ENCODE peak calls at places on chromosomes 3 and 15, in six cellular contexts. X is transverse colon, A is psoas muscle, I is A549, S is K562, H is ovary. R is an unnamed sample.

GRCh38 chr3:9087831-9088413 is 124.7 kb upstream of the RAD18 start:
- DNase-seq in S (no peak), X (no peak), A (no peak), I (no peak), H (no peak), R (no peak)

GRCh38 chr3:179196098-179196497 is 47.9 kb downstream of the PIK3CA start:
- DNase-seq in A (no peak), S (no peak), H (no peak), I (no peak), X (no peak), R (no peak)

GRCh38 chr3:49602877-49603411 is 48.7 kb downstream of the BSN start:
- DNase-seq in S (no peak), H (no peak), X (no peak), A (no peak), I (no peak), R (no peak)

GRCh38 chr3:24583004-24583403 is 88.4 kb upstream of the THRB start:
- DNase-seq in S (peak; percentile 41), I (no peak), A (no peak), H (no peak), X (no peak), R (no peak)

GRCh38 chr3:194030372-194030771 is 105.6 kb upstream of the HES1 start:
- DNase-seq in X (no peak), A (no peak), S (no peak), H (no peak), I (no peak), R (no peak)

GRCh38 chr3:178063475-178063874 is 472.8 kb upstream of the KCNMB2 start:
- DNase-seq in I (no peak), S (no peak), A (peak; percentile 28), X (no peak), H (no peak), R (no peak)

GRCh38 chr15:66043264-66043663 is 174.0 kb downstream of the RAB11A start:
- DNase-seq in I (no peak), S (no peak), A (no peak), H (no peak), X (peak; percentile 36), R (no peak)

GRCh38 chr15:48559270-48559669 is 86.2 kb downstream of the FBN1 start:
- DNase-seq in I (no peak), X (no peak), S (no peak), A (peak; percentile 41), H (peak; percentile 70), R (no peak)

GRCh38 chr3:89260721-89261120 is 153.3 kb downstream of the EPHA3 start:
- DNase-seq in A (no peak), H (no peak), X (no peak), S (no peak), I (no peak), R (no peak)

GRCh38 chr3:4809970-4810369 is 169.3 kb upstream of the BHLHE40 start:
- DNase-seq in I (no peak), A (no peak), X (no peak), H (no peak), S (no peak), R (no peak)

GRCh38 chr15:48596415-48596814 is 49.1 kb downstream of the FBN1 start:
- DNase-seq in I (no peak), A (no peak), S (no peak), X (no peak), H (no peak), R (no peak)

GRCh38 chr3:87426916-87427315 is 150.5 kb upstream of the POU1F1 start:
- DNase-seq in S (no peak), A (no peak), H (no peak), X (no peak), I (no peak), R (no peak)

GRCh38 chr15:70164910-70165791 is 67.4 kb upstream of the TLE3 start:
- DNase-seq in H (no peak), A (no peak), S (no peak), I (no peak), X (no peak), R (no peak)

GRCh38 chr3:46981932-46982471 is 2.5 kb downstream of the NBEAL2 start:
- DNase-seq in I (no peak), H (no peak), A (peak; percentile 53), S (no peak), X (peak; percentile 70), R (no peak)

GRCh38 chr3:143578810-143579425 is 269.4 kb downstream of the SLC9A9 start:
- DNase-seq in A (no peak), X (no peak), H (no peak), I (no peak), S (no peak), R (no peak)

GRCh38 chr3:174253221-174253620 is 605.9 kb upstream of the NAALADL2 start:
- DNase-seq in S (no peak), X (no peak), A (no peak), H (no peak), I (no peak), R (no peak)

GRCh38 chr15:70789213-70789612 is 25.9 kb upstream of the UACA start:
- DNase-seq in X (peak; percentile 25), H (no peak), S (peak; percentile 36), A (no peak), I (peak; percentile 42), R (no peak)

GRCh38 chr3:127413871-127414270 is 126.0 kb upstream of the PRR20G start:
- DNase-seq in I (no peak), S (no peak), A (no peak), H (no peak), X (no peak), R (no peak)

GRCh38 chr3:127412578-127413317 is 124.9 kb upstream of the PRR20G start:
- DNase-seq in H (no peak), A (peak; percentile 22), S (no peak), I (no peak), X (peak; percentile 11), R (no peak)

GRCh38 chr3:127411083-127411727 is 123.4 kb upstream of the PRR20G start:
- DNase-seq in X (peak; percentile 6), I (no peak), H (no peak), A (peak; percentile 21), S (peak; percentile 74), R (no peak)

GRCh38 chr3:127410678-127411077 is 122.8 kb upstream of the PRR20G start:
- DNase-seq in A (peak; percentile 15), S (no peak), X (no peak), I (no peak), H (no peak), R (no peak)

DNA sequence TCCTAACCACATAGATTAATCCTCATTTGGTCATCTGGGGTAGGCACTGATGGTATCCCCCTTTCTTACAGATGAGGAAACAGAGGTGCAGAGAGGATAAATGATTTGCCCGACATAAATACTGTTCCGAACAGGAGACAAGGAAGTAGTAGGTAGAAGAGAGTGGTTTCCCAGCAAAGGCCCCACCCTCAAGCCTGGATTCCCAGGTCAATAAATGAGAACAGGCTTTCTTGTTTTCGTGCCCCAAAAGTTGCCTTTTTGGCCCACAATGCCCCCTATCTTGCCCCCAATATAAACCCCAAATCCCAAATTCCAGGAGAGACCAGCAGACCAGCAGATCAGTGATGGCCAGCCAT is 125.5 kb upstream of the PRR20G start:
- DNase-seq in A (no peak), I (no peak), H (no peak), X (peak; percentile 21), S (no peak), R (no peak)
- H3K4me3 ChIP-seq in A (no peak overlapping the region), I (no peak overlapping the region), H (no peak overlapping the region), X (no peak overlapping the region), S (no peak overlapping the region), R (no peak overlapping the region)

GRCh38 chr15:89671687-89672086 is 7.5 kb downstream of the PLIN1 start:
- DNase-seq in X (no peak), A (no peak), H (no peak), I (no peak), S (no peak), R (no peak)
- TF ChIP-seq CTCF in X (no peak), A (no peak), H (no peak), I (no peak), S (no peak), R (no peak)

GRCh38 chr3:97721446-97721845 is 43.1 kb upstream of the ARL6 start:
- DNase-seq in X (no peak), H (no peak), I (no peak), A (no peak), S (no peak), R (no peak)

GRCh38 chr3:97713634-97714033 is 50.9 kb upstream of the ARL6 start:
- DNase-seq in X (no peak), S (no peak), H (no peak), A (no peak), I (no peak), R (no peak)

GRCh38 chr3:97720417-97720816 is 44.1 kb upstream of the ARL6 start:
- DNase-seq in H (no peak), S (no peak), X (no peak), I (no peak), A (peak; percentile 44), R (no peak)

DNA sequence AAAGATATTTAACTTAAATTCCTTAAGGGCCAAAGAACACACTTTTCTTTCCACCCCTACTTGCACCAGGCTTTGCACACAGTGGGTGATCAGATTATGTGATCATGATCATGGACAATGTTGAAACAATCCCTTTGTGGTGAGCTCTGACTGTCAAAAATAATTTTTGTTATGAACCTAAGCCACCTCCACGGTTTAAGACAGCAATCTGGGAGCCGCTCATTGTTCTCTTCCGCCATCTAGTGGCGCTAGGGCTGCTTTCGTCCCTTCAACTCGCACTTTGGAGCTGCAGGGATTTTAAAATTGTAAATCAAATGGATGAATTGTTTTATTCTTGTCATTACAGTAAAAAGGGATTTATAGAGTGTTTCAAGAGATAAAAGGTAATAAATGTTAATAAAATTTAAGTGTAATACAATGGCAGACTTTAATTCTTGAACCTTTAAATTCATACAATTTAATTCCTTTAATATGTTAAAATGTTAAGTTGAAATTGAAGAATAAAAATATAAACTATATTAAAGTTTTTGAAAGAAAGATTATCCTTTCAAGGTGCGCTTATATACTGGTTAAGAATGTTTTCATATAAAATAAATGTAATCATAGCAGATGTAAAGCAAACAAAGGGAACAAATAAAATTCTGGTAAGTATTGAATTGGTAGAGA is 45.3 kb upstream of the ARL6 start:
- DNase-seq in H (peak; percentile 67), X (peak; percentile 63), I (peak; percentile 8), S (peak; percentile 66), A (peak; percentile 70), R (no peak)
- H3K4me3 ChIP-seq in H (no peak overlapping the region), X (no peak overlapping the region), I (no peak overlapping the region), S (no peak overlapping the region), A (no peak overlapping the region), R (no peak overlapping the region)

GRCh38 chr15:75924576-75924975 is 20.9 kb downstream of the FBXO22 start:
- DNase-seq in A (no peak), S (no peak), I (no peak), H (no peak), X (no peak), R (no peak)

GRCh38 chr15:75925440-75925839 is 21.8 kb downstream of the FBXO22 start:
- DNase-seq in A (no peak), S (no peak), H (no peak), X (no peak), I (no peak), R (no peak)

GRCh38 chr15:75928680-75929608 is 25.3 kb downstream of the FBXO22 start:
- DNase-seq in X (peak; percentile 25), H (no peak), S (peak; percentile 70), A (no peak), I (peak; percentile 38), R (no peak)

GRCh38 chr15:75929799-75930565 is 26.3 kb downstream of the FBXO22 start:
- DNase-seq in X (no peak), I (no peak), S (peak; percentile 72), A (no peak), H (no peak), R (no peak)

DNA sequence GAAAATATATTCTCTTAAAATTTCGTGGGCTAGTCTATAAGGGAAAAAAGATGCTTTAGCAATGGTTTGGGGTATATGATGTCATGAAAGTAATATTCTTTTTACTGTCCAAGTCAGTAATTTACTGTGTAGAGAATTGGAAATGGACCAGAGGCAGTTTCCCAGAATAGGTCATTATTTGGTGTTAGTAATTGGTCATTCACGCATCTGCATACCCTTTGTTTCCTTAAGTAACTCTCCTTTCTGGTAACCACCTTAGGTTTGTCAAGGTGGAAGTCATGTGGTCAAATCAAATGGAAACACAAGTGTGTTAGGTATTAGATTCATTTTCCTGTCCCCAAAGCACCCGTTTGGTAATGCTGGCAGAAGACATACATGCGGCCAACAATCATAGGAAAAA is 23.9 kb downstream of the FBXO22 start:
- DNase-seq in I (no peak), S (no peak), X (no peak), A (no peak), H (no peak), R (no peak)
- TF ChIP-seq CTCF in I (no peak), S (no peak), X (no peak), A (no peak), H (no peak), R (no peak)

R was measured in dorsolateral prefrontal cortex.